ENCODE peak calls at places on chromosomes 13 and 19, in five cellular contexts. Q is GM13976; G is mesothelial cell of epicardium; H is upper lobe of right lung; T is CD4-positive, alpha-beta T cell. F is an unnamed sample.

GRCh38 chr19:50258918-50259372 is 55.5 kb downstream of the MYH14 start:
- DNase-seq in G (no peak), T (no peak), H (no peak), Q (peak), F (no peak)

GRCh38 chr13:23510979-23511735 is 59.1 kb upstream of the TNFRSF19 start:
- DNase-seq in Q (peak), T (no peak), G (no peak), H (no peak), F (peak)

GRCh38 chr13:97125810-97126738 is 96.1 kb upstream of the MBNL2 start:
- DNase-seq in T (no peak), Q (peak), G (no peak), H (no peak), F (peak)

GRCh38 chr13:99031725-99032298 is 53.9 kb upstream of the DOCK9 start:
- DNase-seq in Q (no peak), G (no peak), H (no peak), T (no peak), F (no peak)

GRCh38 chr19:14183741-14184395 is 22.1 kb downstream of the ADGRL1 start:
- DNase-seq in Q (no peak), H (no peak), T (no peak), G (no peak), F (no peak)

GRCh38 chr19:6705931-6706632 is 14.4 kb downstream of the C3 start:
- DNase-seq in G (no peak), H (peak), Q (no peak), T (no peak), F (no peak)

GRCh38 chr13:43033038-43033437 is 9.7 kb downstream of the DNAJC15 start:
- DNase-seq in T (no peak), H (no peak), Q (no peak), G (no peak), F (no peak)

GRCh38 chr13:49297338-49297737 is 49.6 kb downstream of the CDADC1 start:
- DNase-seq in G (no peak), Q (no peak), T (no peak), H (no peak), F (no peak)

GRCh38 chr13:99988469-99989375 is 7.1 kb downstream of the ZIC2 start:
- DNase-seq in H (no peak), Q (no peak), G (no peak), T (no peak), F (no peak)

GRCh38 chr13:50594276-50594970 is 249.1 kb downstream of the DLEU7 start:
- DNase-seq in T (peak), G (no peak), Q (peak), H (no peak), F (peak)

GRCh38 chr13:101695870-101696516 is 243.5 kb downstream of the ITGBL1 start:
- DNase-seq in T (no peak), H (no peak), G (no peak), Q (no peak), F (no peak)

GRCh38 chr13:113091891-113092775 is 13.5 kb upstream of the F7 start:
- DNase-seq in T (no peak), Q (no peak), H (peak), G (peak), F (no peak)

GRCh38 chr19:47573076-47574026 is at the start of gene ZNF541:
- DNase-seq in G (no peak), H (peak), Q (no peak), T (peak), F (peak)

GRCh38 chr19:47107201-47107952 is 6.2 kb downstream of the ZC3H4 start:
- DNase-seq in T (peak), Q (no peak), H (no peak), G (no peak), F (no peak)

GRCh38 chr19:35260694-35261304 is 8.0 kb upstream of the USF2 start:
- DNase-seq in H (peak), G (no peak), Q (peak), T (no peak), F (peak)

GRCh38 chr13:100789481-100789880 is 114.9 kb upstream of the TMTC4 start:
- DNase-seq in H (peak), G (no peak), Q (no peak), T (no peak), F (no peak)

GRCh38 chr19:39403331-39404312 is 3.0 kb upstream of the ZFP36 start:
- DNase-seq in G (peak), T (peak), H (peak), Q (peak), F (peak)

GRCh38 chr19:45768644-45769053 is 403 bp downstream of the SIX5 start:
- DNase-seq in T (peak), H (no peak), Q (no peak), G (no peak), F (no peak)

GRCh38 chr13:89748716-89749115 is 1598.8 kb upstream of the MIR17HG start:
- DNase-seq in H (no peak), G (no peak), Q (no peak), T (no peak), F (no peak)

GRCh38 chr19:41263850-41264580 is at the start of gene HNRNPUL1:
- DNase-seq in H (peak), Q (peak), T (peak), G (peak), F (peak)
- TF ChIP-seq CTCF in H (peak), Q (peak), T (no peak), G (peak), F (peak)

GRCh38 chr19:11481777-11482383 is 1.0 kb upstream of the ELAVL3 start:
- DNase-seq in T (peak), G (no peak), H (peak), Q (peak), F (peak)
- TF ChIP-seq CTCF in T (no peak), G (no peak), H (no peak), Q (no peak), F (no peak)

GRCh38 chr19:8141726-8142524 is 7.5 kb downstream of the FBN3 start:
- DNase-seq in G (no peak), H (no peak), T (no peak), Q (no peak), F (no peak)
- TF ChIP-seq CTCF in G (no peak), H (no peak), T (no peak), Q (no peak), F (no peak)

DNA sequence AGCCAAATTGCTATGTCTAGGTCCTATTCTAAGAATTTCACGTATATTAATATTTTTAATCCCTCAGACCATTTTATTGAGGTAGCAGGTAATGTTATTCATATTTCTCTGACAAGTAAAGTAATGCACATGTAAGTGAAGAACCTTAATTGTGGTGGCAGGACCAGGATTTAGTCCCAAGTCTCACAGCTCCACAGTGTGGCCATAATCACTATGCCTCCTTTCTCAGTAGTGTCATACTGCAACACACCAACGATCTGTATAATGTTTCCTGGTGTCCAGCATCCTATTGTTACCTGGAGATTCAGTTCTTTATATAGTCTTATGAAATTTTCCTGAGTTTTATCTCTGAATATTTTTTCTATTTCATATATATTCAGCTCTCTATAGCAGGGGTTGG is 340.3 kb downstream of the OLFM4 start:
- DNase-seq in Q (no peak), T (no peak), G (no peak), H (no peak), F (no peak)
- TF ChIP-seq CTCF in Q (no peak), T (no peak), G (no peak), H (no peak), F (no peak)

GRCh38 chr13:31174018-31174417 is 12.3 kb upstream of the HSPH1 start:
- DNase-seq in T (no peak), H (no peak), G (no peak), Q (no peak), F (no peak)
- TF ChIP-seq CTCF in T (no peak), H (no peak), G (no peak), Q (no peak), F (no peak)

DNA sequence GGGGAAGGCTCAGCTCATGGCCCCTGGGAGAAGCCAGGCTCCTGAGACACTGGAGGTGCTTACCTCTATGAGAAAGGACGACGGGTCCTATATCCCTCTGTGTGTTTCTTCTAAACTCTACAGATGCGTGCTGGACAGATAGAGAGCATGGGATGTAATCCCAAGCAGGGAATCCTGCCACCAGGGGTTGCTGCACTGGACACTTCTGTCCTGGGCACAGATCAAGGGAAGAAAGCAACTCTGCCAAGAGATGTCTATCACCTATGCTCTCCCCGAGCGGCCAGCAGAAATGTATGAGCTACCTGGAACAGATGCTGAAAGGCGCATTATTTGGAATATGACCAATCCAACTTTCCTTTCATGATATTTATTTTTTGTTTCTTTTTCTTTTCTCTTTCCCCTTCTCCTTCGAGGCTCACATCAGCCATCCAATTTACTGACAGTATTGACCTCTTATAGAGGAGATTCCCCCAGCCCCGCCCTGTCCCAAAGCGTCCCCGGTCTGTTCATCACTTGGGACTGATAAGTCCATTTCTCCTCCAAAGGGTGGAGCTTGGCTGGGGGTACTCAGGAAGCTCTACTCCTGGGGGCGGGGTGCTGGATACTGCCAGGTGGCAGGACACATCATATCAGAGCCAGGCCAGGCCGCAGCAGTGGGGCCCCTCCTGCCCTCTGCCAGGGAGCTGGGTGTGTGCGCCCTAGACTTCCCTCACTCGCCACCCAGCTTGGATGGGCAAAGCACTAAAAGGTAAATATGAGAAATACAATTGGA is 34.2 kb downstream of the TSHZ3 start:
- DNase-seq in G (no peak), T (no peak), H (no peak), Q (no peak), F (no peak)
- TF ChIP-seq CTCF in G (no peak), T (no peak), H (no peak), Q (no peak), F (no peak)

GRCh38 chr19:40862333-40862732 is 12.1 kb upstream of the CYP2A6 start:
- DNase-seq in G (no peak), T (no peak), Q (no peak), H (no peak), F (no peak)
- TF ChIP-seq CTCF in G (peak), T (no peak), Q (no peak), H (no peak), F (no peak)

DNA sequence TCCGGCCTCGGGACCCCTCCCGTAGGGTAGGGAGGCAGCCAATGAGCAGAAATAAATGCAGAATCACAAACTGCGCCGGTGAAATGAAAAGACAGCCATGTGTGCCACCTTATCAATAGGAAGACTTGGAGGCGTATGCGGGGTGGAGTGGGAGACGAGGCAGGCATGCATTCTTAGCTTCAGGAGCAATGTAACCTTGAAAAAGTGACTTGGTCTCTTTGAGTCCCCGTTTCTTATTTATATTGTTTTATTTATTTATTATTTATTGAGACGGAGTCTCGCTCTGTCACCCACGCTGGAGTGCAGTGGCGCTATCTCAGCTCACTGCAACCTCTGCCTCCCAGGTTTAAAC is 16.0 kb downstream of the SSC5D start:
- DNase-seq in H (no peak), T (no peak), Q (no peak), G (no peak), F (no peak)
- TF ChIP-seq CTCF in H (no peak), T (peak), Q (no peak), G (peak), F (no peak)

GRCh38 chr13:37049810-37050209 is 9.7 kb downstream of the SUPT20H start:
- DNase-seq in H (no peak), Q (no peak), T (no peak), G (no peak), F (no peak)
- TF ChIP-seq CTCF in H (no peak), Q (no peak), T (no peak), G (no peak), F (no peak)

F was measured in GM10248.